ENCODE peak calls at places on chromosomes 16 and 17, in seven cellular contexts. N is upper lobe of left lung, U is prostate gland, O is neural progenitor cell, Z is Karpas-422, E is mesendoderm, R is endothelial cell of umbilical vein. C is an unnamed sample.

GRCh38 chr17:76738468-76738850 is 540 bp downstream of the MFSD11 start:
- DNase-seq in N (no peak), U (no peak), O (no peak), Z (peak; percentile 52), E (no peak), R (peak; percentile 53), C (no peak)

GRCh38 chr17:77734371-77735050 is 224.0 kb upstream of the TNRC6C start:
- DNase-seq in N (peak; percentile 52), U (peak; percentile 42), O (peak; percentile 76), Z (no peak), E (peak; percentile 76), R (peak; percentile 4), C (no peak)

GRCh38 chr16:79932564-79932963 is 332.0 kb upstream of the MAF start:
- DNase-seq in N (no peak), U (no peak), O (no peak), Z (no peak), E (no peak), R (no peak), C (no peak)

GRCh38 chr17:79838541-79839274 is 532 bp downstream of the CBX4 start:
- DNase-seq in N (peak; percentile 51), U (peak; percentile 54), O (peak; percentile 87), Z (peak; percentile 80), E (peak; percentile 87), R (peak; percentile 62), C (peak; percentile 71)

GRCh38 chr16:75065149-75065807 is 51.3 kb downstream of the LDHD start:
- DNase-seq in N (peak; percentile 51), U (peak; percentile 32), O (no peak), Z (no peak), E (no peak), R (no peak), C (peak; percentile 56)

GRCh38 chr17:47785538-47786123 is 36.0 kb downstream of the OSBPL7 start:
- DNase-seq in N (no peak), U (no peak), O (peak; percentile 80), Z (peak; percentile 76), E (peak; percentile 75), R (peak; percentile 32), C (no peak)

GRCh38 chr17:52789829-52790228 is 631.3 kb upstream of the CA10 start:
- DNase-seq in N (no peak), U (no peak), O (no peak), Z (no peak), E (no peak), R (peak; percentile 65), C (no peak)

GRCh38 chr17:77011173-77012011 is 129.4 kb upstream of the SEC14L1 start:
- DNase-seq in N (no peak), U (peak; percentile 10), O (peak; percentile 61), Z (peak; percentile 87), E (peak; percentile 51), R (peak; percentile 53), C (peak; percentile 21)

GRCh38 chr16:25260416-25260815 is 2.8 kb upstream of the ZKSCAN2 start:
- DNase-seq in N (no peak), U (no peak), O (no peak), Z (peak; percentile 32), E (no peak), R (no peak), C (no peak)

GRCh38 chr16:305916-306315 is 23.0 kb downstream of the PDIA2 start:
- DNase-seq in N (no peak), U (no peak), O (no peak), Z (no peak), E (no peak), R (no peak), C (no peak)
- H3K36me3 ChIP-seq in N (peaks cover 3% of the 10 kb centered on the region), U (no peaks in the 10 kb centered on the region), O (no peaks in the 10 kb centered on the region), Z (no peaks in the 10 kb centered on the region), E (peaks cover 2% of the 10 kb centered on the region), R (peaks cover 36% of the 10 kb centered on the region), C (peaks cover 8% of the 10 kb centered on the region)

GRCh38 chr17:50192116-50192872 is 9.1 kb downstream of the COL1A1 start:
- DNase-seq in N (no peak), U (no peak), O (no peak), Z (no peak), E (no peak), R (no peak), C (no peak)
- H3K27ac ChIP-seq in N (no peak overlapping the region), U (no peak overlapping the region), O (no peak overlapping the region), Z (no peak overlapping the region), E (no peak overlapping the region), R (no peak overlapping the region), C (no peak overlapping the region)

GRCh38 chr17:39995438-39995837 is 14.8 kb downstream of the PSMD3 start:
- DNase-seq in N (no peak), U (no peak), O (no peak), Z (no peak), E (no peak), R (no peak), C (no peak)
- H3K36me3 ChIP-seq in N (peaks cover 59% of the 10 kb centered on the region), U (peaks cover 24% of the 10 kb centered on the region), O (no peaks in the 10 kb centered on the region), Z (peaks cover 25% of the 10 kb centered on the region), E (peaks cover 19% of the 10 kb centered on the region), R (peaks cover 55% of the 10 kb centered on the region), C (peaks cover 64% of the 10 kb centered on the region)

GRCh38 chr17:6454495-6455320 is 10.5 kb downstream of the PIMREG start:
- DNase-seq in N (no peak), U (no peak), O (peak; percentile 60), Z (no peak), E (peak; percentile 28), R (no peak), C (no peak)
- H3K27ac ChIP-seq in N (no peak overlapping the region), U (no peak overlapping the region), O (no peak overlapping the region), Z (no peak overlapping the region), E (no peak overlapping the region), R (no peak overlapping the region), C (no peak overlapping the region)

GRCh38 chr16:320206-320605 is 32.3 kb downstream of the AXIN1 start:
- DNase-seq in N (no peak), U (no peak), O (no peak), Z (no peak), E (no peak), R (no peak), C (no peak)

GRCh38 chr16:317583-317982 is 34.6 kb downstream of the PDIA2 start:
- DNase-seq in N (no peak), U (no peak), O (no peak), Z (no peak), E (no peak), R (no peak), C (no peak)

GRCh38 chr16:321532-321931 is 31.0 kb downstream of the AXIN1 start:
- DNase-seq in N (no peak), U (no peak), O (no peak), Z (no peak), E (no peak), R (no peak), C (no peak)

GRCh38 chr16:316741-317464 is 33.9 kb downstream of the PDIA2 start:
- DNase-seq in N (no peak), U (no peak), O (no peak), Z (no peak), E (peak; percentile 42), R (no peak), C (no peak)

DNA sequence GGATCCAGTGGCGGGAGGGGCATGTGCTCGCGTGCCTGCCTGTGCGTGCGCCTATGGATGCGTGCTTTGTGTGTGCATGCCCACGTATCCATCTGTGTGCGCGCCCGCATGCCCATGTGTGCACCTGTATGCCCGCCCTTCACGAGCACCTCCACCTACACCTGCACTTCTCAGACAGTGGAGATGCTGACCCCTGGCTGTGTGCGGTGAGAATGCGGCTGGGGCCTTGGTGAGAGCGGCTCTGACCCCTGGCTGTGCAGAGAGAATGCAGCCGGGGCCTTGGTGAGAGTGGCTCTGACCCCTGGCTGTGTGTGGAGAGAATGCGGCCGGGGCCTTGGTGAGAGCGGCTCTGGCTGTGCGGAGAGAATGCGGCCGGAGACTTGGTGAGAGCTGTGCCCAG is 33.9 kb downstream of the AXIN1 start:
- DNase-seq in N (no peak), U (no peak), O (peak; percentile 75), Z (peak; percentile 52), E (peak; percentile 81), R (no peak), C (no peak)
- H3K36me3 ChIP-seq in N (peaks cover 5% of the 10 kb centered on the region), U (no peaks in the 10 kb centered on the region), O (no peaks in the 10 kb centered on the region), Z (no peaks in the 10 kb centered on the region), E (peaks cover 3% of the 10 kb centered on the region), R (peaks cover 10% of the 10 kb centered on the region), C (peaks cover 24% of the 10 kb centered on the region)

GRCh38 chr16:10824111-10824893 is 5.7 kb upstream of the TVP23A start:
- DNase-seq in N (peak; percentile 76), U (peak; percentile 59), O (no peak), Z (no peak), E (no peak), R (no peak), C (no peak)

GRCh38 chr16:10831899-10832886 is 13.6 kb upstream of the TVP23A start:
- DNase-seq in N (peak; percentile 42), U (no peak), O (no peak), Z (no peak), E (no peak), R (no peak), C (no peak)

GRCh38 chr16:10827691-10828341 is 9.2 kb upstream of the TVP23A start:
- DNase-seq in N (peak; percentile 81), U (peak; percentile 56), O (no peak), Z (no peak), E (no peak), R (peak; percentile 63), C (no peak)

GRCh38 chr16:10833271-10833670 is 14.7 kb upstream of the TVP23A start:
- DNase-seq in N (no peak), U (no peak), O (no peak), Z (no peak), E (no peak), R (no peak), C (no peak)

GRCh38 chr16:10828851-10829331 is 10.3 kb upstream of the TVP23A start:
- DNase-seq in N (peak; percentile 93), U (peak; percentile 87), O (no peak), Z (no peak), E (no peak), R (peak; percentile 92), C (no peak)
- H3K27ac ChIP-seq in N (peak overlapping the region; percentile 89), U (peak overlapping the region; percentile 85), O (no peak overlapping the region), Z (no peak overlapping the region), E (no peak overlapping the region), R (no peak overlapping the region), C (no peak overlapping the region)

DNA sequence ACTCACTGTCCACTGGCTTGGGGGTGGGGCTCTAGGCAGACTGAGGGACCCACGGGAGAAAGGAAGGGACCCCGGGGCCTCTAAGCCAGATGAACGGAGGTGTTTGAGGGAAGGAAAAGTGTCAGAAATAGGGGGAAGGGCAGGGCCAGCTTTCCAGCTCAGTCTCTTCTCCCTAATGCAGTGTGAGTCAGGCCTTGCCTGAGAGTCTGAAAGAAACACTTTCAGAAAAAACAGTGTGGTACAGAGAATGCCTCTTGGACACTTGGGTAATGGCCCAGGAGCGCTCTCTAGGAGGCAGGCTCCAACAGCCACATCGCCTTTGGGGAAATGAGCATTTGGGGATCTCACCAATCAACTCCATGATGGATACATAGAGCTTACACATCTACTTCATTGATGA is 46.9 kb downstream of the NDEL1 start:
- DNase-seq in N (no peak), U (no peak), O (no peak), Z (no peak), E (no peak), R (no peak), C (no peak)
- H3K36me3 ChIP-seq in N (peaks cover 5% of the 10 kb centered on the region), U (peaks cover 4% of the 10 kb centered on the region), O (peaks cover 32% of the 10 kb centered on the region), Z (peaks cover 8% of the 10 kb centered on the region), E (peaks cover 20% of the 10 kb centered on the region), R (peaks cover 60% of the 10 kb centered on the region), C (peaks cover 12% of the 10 kb centered on the region)